ENCODE peak calls at places on chromosomes 4 and X, in seven cellular contexts. C is choroid plexus epithelial cell; E is left lung; I is stomach; X is activated B cell treated with CpG ODN at 0.5 μM for 24 hours; M is CD8-positive, alpha-beta T cell; B is PC-3. K is an unnamed sample.

GRCh38 chr4:125254111-125254510 is 60.6 kb upstream of the FAT4 start:
- DNase-seq in C (peak; percentile 85), E (no peak), I (no peak), X (no peak), M (no peak), B (no peak), K (no peak)

GRCh38 chr4:174084542-174084941 is 198.9 kb downstream of the FBXO8 start:
- DNase-seq in C (no peak), E (no peak), I (no peak), X (no peak), M (no peak), B (no peak), K (no peak)

GRCh38 chr4:148574502-148574901 is 132.3 kb upstream of the NR3C2 start:
- DNase-seq in C (peak; percentile 46), E (no peak), I (no peak), X (no peak), M (no peak), B (no peak), K (no peak)

GRCh38 chr4:145177511-145177905 is 2.9 kb downstream of the OTUD4 start:
- DNase-seq in C (peak; percentile 49), E (no peak), I (no peak), X (no peak), M (no peak), B (peak; percentile 13), K (no peak)

GRCh38 chr4:88244821-88245579 is 39.4 kb downstream of the PPM1K start:
- DNase-seq in C (no peak), E (no peak), I (no peak), X (no peak), M (no peak), B (no peak), K (no peak)

GRCh38 chr4:20086768-20087167 is 164.9 kb upstream of the SLIT2 start:
- DNase-seq in C (no peak), E (no peak), I (no peak), X (no peak), M (no peak), B (no peak), K (no peak)

GRCh38 chr4:13821522-13821921 is 194.0 kb upstream of the BOD1L1 start:
- DNase-seq in C (peak; percentile 11), E (no peak), I (no peak), X (no peak), M (no peak), B (peak; percentile 34), K (no peak)

GRCh38 chr4:5683566-5683965 is 24.8 kb downstream of the EVC2 start:
- DNase-seq in C (peak; percentile 3), E (no peak), I (no peak), X (no peak), M (no peak), B (no peak), K (no peak)

GRCh38 chr4:170990989-170991589 is 822.1 kb upstream of the GALNTL6 start:
- DNase-seq in C (peak; percentile 55), E (no peak), I (no peak), X (no peak), M (no peak), B (peak; percentile 44), K (no peak)

GRCh38 chr4:174198396-174199179 is 84.9 kb downstream of the FBXO8 start:
- DNase-seq in C (peak; percentile 63), E (no peak), I (no peak), X (no peak), M (no peak), B (peak; percentile 83), K (no peak)

GRCh38 chrX:72111011-72111708 is 20.6 kb downstream of the RTL5 start:
- DNase-seq in C (no peak), E (no peak), I (no peak), X (no peak), M (no peak), B (no peak), K (no peak)

GRCh38 chr4:878796-879729 is 53.1 kb downstream of the GAK start:
- DNase-seq in C (no peak), E (no peak), I (no peak), X (no peak), M (no peak), B (no peak), K (no peak)

GRCh38 chrX:68842781-68843581 is 14.2 kb downstream of the EFNB1 start:
- DNase-seq in C (peak; percentile 66), E (no peak), I (peak; percentile 39), X (no peak), M (no peak), B (no peak), K (no peak)

GRCh38 chr4:10032625-10033024 is 11.3 kb upstream of the SLC2A9 start:
- DNase-seq in C (peak; percentile 79), E (no peak), I (no peak), X (no peak), M (no peak), B (peak; percentile 77), K (no peak)

GRCh38 chr4:184168406-184169019 is 49.2 kb downstream of the ENPP6 start:
- DNase-seq in C (peak; percentile 74), E (peak; percentile 97), I (peak; percentile 81), X (peak; percentile 50), M (peak; percentile 12), B (peak; percentile 67), K (peak; percentile 87)

GRCh38 chrX:123859409-123859827 is 435 bp upstream of the XIAP start:
- DNase-seq in C (no peak), E (no peak), I (peak; percentile 76), X (no peak), M (no peak), B (peak; percentile 72), K (no peak)

GRCh38 chr4:52783069-52783468 is 31.8 kb upstream of the ERVMER34-1 start:
- DNase-seq in C (no peak), E (no peak), I (no peak), X (no peak), M (no peak), B (no peak), K (no peak)

GRCh38 chr4:172709376-172709775 is 459.2 kb upstream of the GALNT7 start:
- DNase-seq in C (no peak), E (no peak), I (no peak), X (no peak), M (no peak), B (no peak), K (no peak)

GRCh38 chr4:121842862-121843261 is 19.2 kb upstream of the CCNA2 start:
- DNase-seq in C (no peak), E (no peak), I (no peak), X (no peak), M (no peak), B (no peak), K (no peak)

GRCh38 chr4:42142586-42142985 is 9.9 kb downstream of the BEND4 start:
- DNase-seq in C (no peak), E (no peak), I (no peak), X (no peak), M (no peak), B (no peak), K (no peak)

GRCh38 chr4:4575284-4576211 is 33.7 kb upstream of the STX18 start:
- DNase-seq in C (peak; percentile 65), E (peak; percentile 91), I (peak; percentile 66), X (peak; percentile 59), M (peak; percentile 18), B (peak; percentile 50), K (peak; percentile 49)

GRCh38 chr4:67198757-67199156 is 346.5 kb downstream of the CENPC start:
- DNase-seq in C (peak; percentile 50), E (no peak), I (no peak), X (no peak), M (no peak), B (peak; percentile 77), K (no peak)

GRCh38 chr4:38381788-38382187 is 282.2 kb upstream of the KLF3 start:
- DNase-seq in C (no peak), E (no peak), I (no peak), X (no peak), M (no peak), B (no peak), K (no peak)

GRCh38 chr4:122777846-122778501 is 45.5 kb downstream of the BBS12 start:
- DNase-seq in C (peak; percentile 85), E (no peak), I (no peak), X (no peak), M (no peak), B (peak; percentile 41), K (no peak)

GRCh38 chr4:123659759-123660158 is 263.2 kb downstream of the SPRY1 start:
- DNase-seq in C (peak; percentile 27), E (no peak), I (no peak), X (no peak), M (no peak), B (peak; percentile 54), K (no peak)

GRCh38 chr4:273312-274017 is 31.8 kb downstream of the ZNF732 start:
- DNase-seq in C (no peak), E (no peak), I (no peak), X (no peak), M (no peak), B (no peak), K (no peak)

GRCh38 chrX:30910124-30910860 is 21.2 kb upstream of the TAB3 start:
- DNase-seq in C (peak; percentile 40), E (no peak), I (no peak), X (no peak), M (no peak), B (no peak), K (no peak)

GRCh38 chrX:153644356-153645125 is 2.5 kb upstream of the DUSP9 start:
- DNase-seq in C (no peak), E (no peak), I (no peak), X (no peak), M (no peak), B (no peak), K (no peak)
- TF ChIP-seq CTCF in C (no peak), E (no peak), I (no peak), X (no peak), M (no peak), B (no peak), K (no peak)

GRCh38 chrX:122703762-122704161 is 480.3 kb upstream of the GRIA3 start:
- DNase-seq in C (peak; percentile 3), E (no peak), I (no peak), X (no peak), M (no peak), B (no peak), K (no peak)
- TF ChIP-seq CTCF in C (peak; percentile 13), E (no peak), I (no peak), X (no peak), M (no peak), B (no peak), K (no peak)

DNA sequence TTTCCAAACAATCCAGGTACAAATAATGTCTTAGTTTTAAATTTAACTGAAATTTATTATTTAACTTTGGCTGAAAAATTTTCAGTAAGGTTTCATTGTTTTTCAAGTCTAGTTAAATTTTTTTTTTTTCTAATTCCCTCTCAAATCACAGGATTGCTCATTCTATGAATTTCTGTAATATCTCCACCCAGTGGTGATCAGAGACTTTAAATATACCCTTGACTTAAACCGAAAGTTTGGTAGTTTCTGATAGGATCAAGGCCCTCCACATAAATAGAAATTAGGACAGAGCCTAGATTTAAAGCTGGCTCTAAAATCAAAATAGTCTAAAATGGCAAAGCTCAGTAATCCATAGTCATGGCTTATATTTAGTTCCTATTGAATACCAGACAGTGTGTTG is 175.4 kb downstream of the TBCK start:
- DNase-seq in C (peak; percentile 15), E (no peak), I (no peak), X (no peak), M (no peak), B (peak; percentile 22), K (no peak)
- TF ChIP-seq CTCF in C (no peak), E (no peak), I (no peak), X (no peak), M (no peak), B (peak; percentile 41), K (no peak)

DNA sequence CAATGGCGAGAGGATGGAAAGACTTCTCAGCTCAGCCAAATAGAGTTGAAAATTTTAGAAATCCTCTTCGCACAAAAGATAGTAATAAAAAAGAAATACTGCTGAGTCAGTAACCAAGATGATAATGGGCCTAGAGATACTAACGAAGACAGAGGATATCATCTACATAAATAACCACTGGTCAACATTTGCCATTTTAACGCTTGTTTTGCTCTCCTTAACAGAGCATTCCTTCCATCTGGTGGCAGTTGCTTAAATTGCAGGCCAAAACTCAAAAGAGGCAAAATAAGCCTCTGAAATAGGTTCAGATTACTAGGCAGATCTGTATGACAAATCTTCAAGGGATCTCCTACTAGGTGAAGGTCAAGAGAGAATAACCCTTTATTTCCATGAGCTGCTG is 51.7 kb upstream of the MCF2 start:
- DNase-seq in C (peak; percentile 60), E (no peak), I (no peak), X (no peak), M (no peak), B (peak; percentile 56), K (no peak)
- TF ChIP-seq CTCF in C (peak; percentile 68), E (no peak), I (no peak), X (no peak), M (no peak), B (peak; percentile 76), K (peak; percentile 47)